ENCODE peak calls at places on chromosome X, in six cellular contexts. I, L, H, T, S and Q are unnamed samples.

GRCh38 chrX:55008571-55009358 is 8.6 kb downstream of the APEX2 start:
- DNase-seq in T (peak; percentile 96), S (peak; percentile 71), I (no peak), L (no peak), H (peak; percentile 21), Q (no peak)

GRCh38 chrX:152810403-152810802 is 20.2 kb downstream of the CETN2 start:
- DNase-seq in T (no peak), H (peak; percentile 4), I (peak; percentile 42), S (no peak), L (peak; percentile 41), Q (no peak)

GRCh38 chrX:125150231-125150630 is 169.4 kb upstream of the TEX13C start:
- DNase-seq in I (no peak), L (no peak), T (peak; percentile 15), H (peak; percentile 0), S (no peak), Q (no peak)

GRCh38 chrX:134999469-134999868 is 8.7 kb downstream of the SMIM10 start:
- DNase-seq in S (no peak), H (peak; percentile 61), T (peak; percentile 73), L (peak; percentile 43), I (peak; percentile 19), Q (peak; percentile 40)

GRCh38 chrX:6024204-6024603 is 204.5 kb downstream of the NLGN4X start:
- DNase-seq in H (peak; percentile 1), T (peak; percentile 21), I (no peak), L (no peak), S (peak; percentile 24), Q (no peak)

GRCh38 chrX:96843566-96843965 is 40.1 kb upstream of the RPA4 start:
- DNase-seq in L (peak; percentile 67), I (peak; percentile 67), S (no peak), H (no peak), T (no peak), Q (no peak)

GRCh38 chrX:26778320-26778888 is 562.4 kb downstream of the MAGEB5 start:
- DNase-seq in H (no peak), T (no peak), I (peak; percentile 24), L (peak; percentile 32), S (no peak), Q (no peak)

GRCh38 chrX:119093991-119094741 is 21.4 kb downstream of the CT47C1 start:
- DNase-seq in I (no peak), H (peak; percentile 68), L (no peak), T (peak; percentile 98), S (no peak), Q (no peak)

GRCh38 chrX:54076903-54077302 is 32.6 kb upstream of the PHF8 start:
- DNase-seq in L (no peak), H (peak; percentile 62), S (peak; percentile 31), T (peak; percentile 82), I (no peak), Q (no peak)

GRCh38 chrX:130173190-130173895 is 1.6 kb downstream of the RAB33A start:
- DNase-seq in S (peak; percentile 48), H (peak; percentile 85), I (no peak), L (no peak), T (peak; percentile 63), Q (peak; percentile 67)

GRCh38 chrX:9706426-9706825 is 59.2 kb downstream of the GPR143 start:
- DNase-seq in S (no peak), I (peak; percentile 5), L (no peak), T (no peak), H (no peak), Q (no peak)

GRCh38 chrX:105822138-105823091 is at the start of gene NRK:
- DNase-seq in S (peak; percentile 6), L (peak; percentile 47), T (no peak), I (peak; percentile 33), H (no peak), Q (no peak)

GRCh38 chrX:105829006-105829405 is 6.7 kb downstream of the NRK start:
- DNase-seq in T (peak; percentile 16), S (no peak), I (no peak), L (no peak), H (no peak), Q (no peak)

GRCh38 chrX:105820247-105820646 is 2.1 kb upstream of the NRK start:
- DNase-seq in T (no peak), I (peak; percentile 40), S (no peak), H (no peak), L (peak; percentile 9), Q (no peak)

GRCh38 chrX:105821471-105822081 is 763 bp upstream of the NRK start:
- DNase-seq in T (peak; percentile 62), S (peak; percentile 27), I (peak; percentile 42), H (no peak), L (peak; percentile 84), Q (no peak)

DNA sequence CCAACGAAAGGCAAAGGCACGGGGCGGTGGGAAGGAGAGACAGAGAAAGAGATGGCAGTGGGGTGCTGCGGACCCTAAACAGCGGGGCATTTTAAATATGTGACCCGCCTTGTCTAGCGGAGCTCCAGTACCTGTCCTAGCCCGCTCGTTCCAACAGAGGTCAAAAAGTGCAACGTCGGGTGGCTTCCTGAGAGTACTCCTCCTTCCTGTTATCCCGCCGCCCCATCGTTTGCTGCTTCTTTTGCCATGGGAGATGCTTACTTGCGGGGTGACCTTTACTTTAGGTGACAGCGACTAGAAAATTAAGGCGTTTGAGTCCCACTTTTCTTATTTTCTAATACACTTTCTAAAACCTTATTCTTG is 734 bp downstream of the NRK start:
- DNase-seq in H (no peak), I (no peak), T (no peak), S (no peak), L (no peak), Q (no peak)
- TF ChIP-seq EZH2 in H (no peak), I (no peak), T (no peak), S (no peak), L (no peak), Q (no peak)

GRCh38 chrX:45775462-45775861 is 574.8 kb upstream of the DIPK2B start:
- DNase-seq in H (peak; percentile 87), L (peak; percentile 34), S (peak; percentile 23), I (no peak), T (peak; percentile 92), Q (no peak)

GRCh38 chrX:45771560-45772340 is 571.1 kb upstream of the DIPK2B start:
- DNase-seq in H (peak; percentile 83), S (peak; percentile 19), L (no peak), T (peak; percentile 64), I (no peak), Q (peak; percentile 64)

GRCh38 chrX:45778621-45779020 is 577.9 kb upstream of the DIPK2B start:
- DNase-seq in L (no peak), S (no peak), T (no peak), H (peak; percentile 50), I (no peak), Q (no peak)

GRCh38 chrX:45771114-45771513 is 570.4 kb upstream of the DIPK2B start:
- DNase-seq in S (peak; percentile 21), L (no peak), H (peak; percentile 91), I (no peak), T (peak; percentile 96), Q (no peak)

DNA sequence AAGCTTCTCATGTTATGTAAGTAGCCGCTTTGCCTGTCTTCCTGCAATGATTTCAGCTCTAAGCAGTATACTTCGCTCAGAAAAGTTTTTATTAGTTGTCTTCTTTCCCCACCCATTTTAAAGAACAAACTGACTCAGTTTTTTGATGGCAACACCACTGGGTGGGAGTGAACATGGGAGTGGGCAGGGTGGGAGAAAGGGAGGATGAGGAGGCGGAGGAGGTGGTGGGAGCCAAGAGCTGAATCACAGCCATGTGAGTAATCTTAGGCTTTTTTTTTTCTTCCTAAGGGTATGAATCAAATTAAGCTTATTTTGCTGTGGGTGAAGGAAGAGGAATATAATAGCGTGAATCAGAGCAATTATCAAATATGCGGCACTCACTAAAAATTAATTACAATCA is 574.3 kb upstream of the DIPK2B start:
- DNase-seq in H (peak; percentile 88), L (no peak), T (peak; percentile 89), S (no peak), I (no peak), Q (no peak)
- H3F3A ChIP-seq in H (peaks cover 63% of the 10 kb centered on the region), L (no peaks in the 10 kb centered on the region), T (peaks cover 28% of the 10 kb centered on the region), S (peaks cover 40% of the 10 kb centered on the region), I (no peaks in the 10 kb centered on the region), Q (peaks cover 13% of the 10 kb centered on the region)

DNA sequence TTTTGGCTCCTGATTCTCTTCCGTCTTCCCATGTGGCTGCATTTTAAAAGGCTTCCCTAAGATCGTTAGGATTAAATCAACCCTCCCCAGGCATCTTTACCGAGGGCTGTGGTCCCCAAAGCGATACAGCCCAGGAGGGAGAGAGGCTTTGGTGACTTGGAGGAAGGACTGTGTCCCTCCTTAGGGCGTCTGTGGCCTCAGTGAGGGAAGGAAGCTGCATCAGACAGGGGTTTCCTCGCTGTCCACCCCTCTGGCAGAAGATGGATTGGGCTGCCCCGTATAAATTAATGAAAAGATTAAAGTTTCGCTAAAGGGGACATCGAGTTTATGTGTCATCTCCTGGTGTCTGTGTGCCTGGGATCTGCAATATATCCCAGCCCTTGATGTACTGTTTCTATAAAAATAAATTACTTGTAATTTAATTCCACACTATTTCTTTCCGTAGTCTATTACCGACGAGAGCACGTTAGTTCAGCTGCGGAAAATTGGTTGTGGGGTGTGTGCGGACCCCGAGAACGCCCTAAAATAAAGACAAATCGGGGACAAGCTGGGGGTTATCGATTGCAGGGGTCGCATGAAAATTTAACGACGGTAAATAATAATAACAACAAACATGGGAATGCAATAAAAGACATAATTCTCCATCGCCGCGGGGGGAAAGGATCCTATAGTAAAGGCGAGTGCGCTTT is 6.5 kb downstream of the SHOX start:
- DNase-seq in S (no peak), I (peak; percentile 48), L (peak; percentile 42), H (no peak), T (no peak), Q (no peak)
- H4K20me1 ChIP-seq in S (no peaks in the 10 kb centered on the region), I (peaks cover 82% of the 10 kb centered on the region), L (peaks cover 24% of the 10 kb centered on the region), H (no peaks in the 10 kb centered on the region), T (no peaks in the 10 kb centered on the region), Q (no peaks in the 10 kb centered on the region)

GRCh38 chrX:104568304-104568915 is 2.4 kb downstream of the IL1RAPL2 start:
- DNase-seq in L (peak; percentile 27), T (no peak), H (no peak), S (no peak), I (peak; percentile 6), Q (no peak)
- TF ChIP-seq EZH2 in L (peak; percentile 74), T (no peak), H (no peak), S (no peak), I (peak; percentile 44), Q (no peak)